ENCODE peak calls at places on chromosomes 6 and 20, in four cellular contexts. S is AML-193; J is mammary epithelial cell; O is stimulated activated CD4-positive, alpha-beta T cell treated with anti-CD3 and anti-CD28 coated beads, Interleukin-4, amount 100 ng/mL, for 1 hour. K is an unnamed sample.
A peak's percentile ranks its signal among the peaks of the same experiment; 100 is the strongest.

GRCh38 chr6:136989591-136990578 is 54.9 kb downstream of the IL20RA start:
- DNase-seq in J (no peak), S (no peak), O (no peak), K (no peak)

GRCh38 chr6:83867527-83868161 is 8.2 kb downstream of the CYB5R4 start:
- DNase-seq in J (peak; percentile 95), S (no peak), O (peak; percentile 6), K (no peak)

GRCh38 chr20:17611290-17611539 is 41.3 kb downstream of the DSTN start:
- DNase-seq in J (peak; percentile 70), S (no peak), O (peak; percentile 16), K (no peak)

GRCh38 chr20:25226433-25227316 is 21.2 kb upstream of the PYGB start:
- DNase-seq in S (no peak), O (no peak), J (no peak), K (no peak)

GRCh38 chr6:149403534-149403933 is 3.5 kb downstream of the SUMO4 start:
- DNase-seq in S (no peak), O (no peak), J (peak; percentile 81), K (no peak)

GRCh38 chr6:42239736-42240375 is 22.2 kb upstream of the MRPS10 start:
- DNase-seq in O (no peak), S (no peak), J (peak; percentile 81), K (no peak)

GRCh38 chr6:138278326-138278725 is 60.0 kb upstream of the PBOV1 start:
- DNase-seq in J (no peak), S (no peak), O (no peak), K (no peak)

GRCh38 chr6:41577865-41578713 is 31.9 kb downstream of the FOXP4 start:
- DNase-seq in O (no peak), S (no peak), J (peak; percentile 60), K (no peak)

GRCh38 chr20:7859371-7859802 is 80.9 kb downstream of the HAO1 start:
- DNase-seq in S (peak; percentile 23), J (peak; percentile 65), O (no peak), K (no peak)

GRCh38 chr6:133809406-133809805 is 79.5 kb upstream of the TCF21 start:
- DNase-seq in J (peak; percentile 40), O (no peak), S (no peak), K (no peak)